ENCODE peak calls at places on chromosomes 2 and 18, in seven cellular contexts. E is AG10803, P is fibroblast of lung, M is psoas muscle, N is astrocyte, B is fibroblast of the aortic adventitia, O is keratinocyte. Z is an unnamed sample.

GRCh38 chr2:221792971-221793670 is 221.0 kb upstream of the EPHA4 start:
- DNase-seq in N (no peak), O (no peak), M (no peak), P (no peak), E (no peak), B (no peak), Z (no peak)

GRCh38 chr2:102056079-102056581 is 64.4 kb downstream of the IL1R2 start:
- DNase-seq in N (no peak), M (no peak), P (peak; percentile 20), E (no peak), O (no peak), B (peak; percentile 87), Z (no peak)

GRCh38 chr2:69227717-69228116 is 159.3 kb downstream of the GFPT1 start:
- DNase-seq in O (no peak), N (no peak), E (no peak), P (no peak), M (no peak), B (no peak), Z (no peak)

GRCh38 chr18:10839401-10839800 is 310.0 kb downstream of the PIEZO2 start:
- DNase-seq in E (no peak), B (no peak), P (no peak), N (no peak), O (no peak), M (no peak), Z (no peak)

GRCh38 chr2:167430447-167430846 is 542.2 kb downstream of the XIRP2 start:
- DNase-seq in O (no peak), P (no peak), N (no peak), E (no peak), M (no peak), B (no peak), Z (no peak)

GRCh38 chr2:186459009-186459408 is 27.1 kb upstream of the ZC3H15 start:
- DNase-seq in N (peak; percentile 7), M (no peak), B (peak; percentile 44), O (no peak), P (peak; percentile 30), E (peak; percentile 23), Z (no peak)

GRCh38 chr2:35794766-35795448 is 560.7 kb upstream of the CRIM1 start:
- DNase-seq in M (no peak), B (no peak), E (no peak), P (no peak), O (no peak), N (no peak), Z (no peak)

GRCh38 chr2:98459776-98460175 is 15.1 kb downstream of the INPP4A start:
- DNase-seq in P (no peak), N (no peak), O (no peak), E (no peak), B (no peak), M (no peak), Z (no peak)

GRCh38 chr2:46160326-46160725 is 136.9 kb upstream of the EPAS1 start:
- DNase-seq in M (no peak), E (no peak), O (no peak), N (no peak), B (no peak), P (no peak), Z (no peak)

GRCh38 chr2:127640082-127641072 is 5.6 kb upstream of the GPR17 start:
- DNase-seq in O (no peak), B (no peak), P (no peak), M (no peak), N (no peak), E (no peak), Z (no peak)

GRCh38 chr2:112251211-112251721 is 3.6 kb downstream of the ZC3H8 start:
- DNase-seq in E (peak; percentile 16), P (peak; percentile 28), B (peak; percentile 35), N (peak; percentile 25), M (no peak), O (no peak), Z (no peak)

GRCh38 chr2:119756837-119757236 is 2.9 kb upstream of the PTPN4 start:
- DNase-seq in N (peak; percentile 88), E (peak; percentile 65), M (peak; percentile 89), B (peak; percentile 86), P (peak; percentile 94), O (peak; percentile 52), Z (no peak)

GRCh38 chr2:50547521-50547920 is 484.4 kb downstream of the NRXN1 start:
- DNase-seq in P (peak; percentile 69), O (peak; percentile 62), N (peak; percentile 61), M (no peak), B (no peak), E (no peak), Z (no peak)

GRCh38 chr2:221753401-221753800 is 181.3 kb upstream of the EPHA4 start:
- DNase-seq in B (no peak), M (no peak), N (no peak), O (no peak), E (no peak), P (no peak), Z (no peak)

GRCh38 chr2:134934641-134935040 is 16.0 kb downstream of the CCNT2 start:
- DNase-seq in P (peak; percentile 4), O (no peak), E (no peak), M (no peak), B (no peak), N (no peak), Z (no peak)

GRCh38 chr2:1756456-1756855 is 12.1 kb upstream of the PXDN start:
- DNase-seq in N (no peak), P (no peak), M (no peak), E (no peak), B (no peak), O (no peak), Z (no peak)

GRCh38 chr2:8023241-8023640 is 658.6 kb upstream of the ID2 start:
- DNase-seq in E (no peak), P (no peak), M (no peak), N (no peak), B (no peak), O (no peak), Z (no peak)

GRCh38 chr2:230723363-230723762 is 10.7 kb downstream of the CAB39 start:
- DNase-seq in M (no peak), N (no peak), O (no peak), E (no peak), P (no peak), B (no peak), Z (no peak)

GRCh38 chr2:162017233-162017632 is 56.8 kb downstream of the DPP4 start:
- DNase-seq in N (no peak), E (no peak), O (no peak), M (no peak), P (no peak), B (no peak), Z (no peak)

DNA sequence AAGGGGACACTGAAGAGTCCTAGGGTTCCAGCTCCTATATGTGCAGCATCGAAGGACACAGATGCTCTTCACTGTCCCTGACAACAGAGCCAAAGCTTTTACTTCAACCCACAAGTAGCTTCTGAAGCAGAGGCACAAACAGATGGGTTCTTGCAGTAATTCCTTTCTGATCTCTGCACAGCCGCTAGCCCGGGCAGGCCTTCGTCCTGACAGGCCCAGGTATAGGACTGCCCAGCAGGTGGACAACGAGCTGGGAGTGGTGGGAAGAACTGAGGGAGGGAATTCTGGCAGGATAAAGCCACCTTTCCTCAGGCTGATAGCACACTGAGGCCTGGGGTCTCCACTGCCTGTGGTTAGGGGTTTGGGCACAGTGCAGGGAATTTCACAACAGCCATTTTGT is 94.8 kb downstream of the RHOB start:
- DNase-seq in B (no peak), O (no peak), E (no peak), P (no peak), N (no peak), M (no peak), Z (no peak)
- TF ChIP-seq CTCF in B (no peak), O (no peak), E (no peak), P (no peak), N (no peak), M (no peak), Z (no peak)

GRCh38 chr2:132676999-132677398 is 7.0 kb upstream of the LYPD1 start:
- DNase-seq in O (no peak), B (peak; percentile 39), M (no peak), N (no peak), E (no peak), P (no peak), Z (no peak)
- TF ChIP-seq CTCF in O (no peak), B (no peak), M (no peak), N (peak; percentile 4), E (peak; percentile 12), P (peak; percentile 15), Z (no peak)

GRCh38 chr2:61176755-61177726 is 15.1 kb downstream of the C2orf74 start:
- DNase-seq in P (peak; percentile 89), B (peak; percentile 89), M (peak; percentile 97), N (peak; percentile 76), E (peak; percentile 93), O (peak; percentile 49), Z (peak; percentile 61)
- TF ChIP-seq CTCF in P (no peak), B (no peak), M (no peak), N (no peak), E (no peak), O (no peak), Z (no peak)

GRCh38 chr2:103289101-103289725 is 527.4 kb downstream of the TMEM182 start:
- DNase-seq in N (peak; percentile 1), E (no peak), M (no peak), O (no peak), P (peak; percentile 6), B (no peak), Z (no peak)
- TF ChIP-seq CTCF in N (peak; percentile 21), E (no peak), M (no peak), O (no peak), P (no peak), B (no peak), Z (no peak)

DNA sequence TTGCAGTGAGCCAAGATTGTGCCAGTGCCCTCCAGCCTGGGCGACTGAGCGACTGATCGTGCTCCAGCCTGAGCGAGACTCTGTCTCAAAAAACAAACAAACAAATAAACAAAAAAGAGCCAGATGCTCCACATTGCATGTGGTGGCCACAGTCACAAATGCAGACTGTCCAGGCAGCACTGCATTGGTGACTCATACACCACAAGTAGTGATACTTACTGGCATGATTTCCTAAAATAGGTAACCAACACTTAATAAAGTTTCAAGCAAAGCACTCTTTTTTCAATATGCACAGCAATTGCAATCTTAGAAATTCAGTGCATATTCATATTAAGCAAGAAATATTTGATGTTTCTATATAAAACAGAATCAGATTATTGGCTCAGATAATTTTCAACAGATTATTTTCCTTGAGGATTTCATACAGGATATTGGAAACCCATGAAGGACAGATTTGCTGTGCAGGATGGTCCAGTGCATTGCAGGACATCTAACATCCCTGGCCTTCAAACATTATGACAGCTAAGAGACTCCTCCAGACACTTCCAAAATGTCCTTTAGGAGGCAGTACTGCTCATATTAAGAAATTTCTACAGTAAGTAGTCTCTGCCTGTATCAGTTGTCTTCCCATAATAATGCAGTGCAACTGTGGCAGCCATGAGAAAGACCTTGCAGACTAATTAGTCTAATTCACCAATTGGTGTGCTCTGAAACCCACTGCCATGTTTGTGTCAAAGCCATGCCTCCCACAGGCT is 10.5 kb upstream of the SLC1A4 start:
- DNase-seq in P (peak; percentile 76), N (peak; percentile 68), M (no peak), E (peak; percentile 30), O (no peak), B (no peak), Z (no peak)
- TF ChIP-seq CTCF in P (peak; percentile 25), N (no peak), M (peak; percentile 24), E (peak; percentile 19), O (peak; percentile 12), B (no peak), Z (no peak)

Z was measured in omental fat pad.